ENCODE peak calls at places on chromosome 16, in six cellular contexts. T is cerebellar cortex; A is activated CD4-positive, alpha-beta T cell treated with anti-CD3 and anti-CD28 coated beads for 48 hours; X is WTC11; V is activated CD4-positive, CD25-positive, alpha-beta regulatory T cell treated with anti-CD3 and anti-CD28 coated beads, Interleukin-2, amount 50 U/mL, for 16 hours; U is effector CD4-positive, alpha-beta T cell. F is an unnamed sample.

GRCh38 chr16:28058839-28059589 is 4.5 kb downstream of the GSG1L start:
- DNase-seq in T (no peak), A (peak), X (no peak), V (no peak), U (no peak), F (no peak)

GRCh38 chr16:66127459-66128362 is 238.8 kb upstream of the CDH5 start:
- DNase-seq in T (no peak), A (no peak), X (peak), V (no peak), U (no peak), F (no peak)

GRCh38 chr16:66810391-66810790 is 9.0 kb upstream of the TERB1 start:
- DNase-seq in T (no peak), A (no peak), X (no peak), V (no peak), U (no peak), F (no peak)

GRCh38 chr16:4525634-4526277 is 12.8 kb downstream of the CDIP1 start:
- DNase-seq in T (no peak), A (no peak), X (no peak), V (no peak), U (no peak), F (no peak)

GRCh38 chr16:57422026-57422944 is 17.7 kb downstream of the CCL17 start:
- DNase-seq in T (peak), A (no peak), X (peak), V (no peak), U (no peak), F (peak)

GRCh38 chr16:68401871-68402747 is 46.2 kb downstream of the SMPD3 start:
- DNase-seq in T (no peak), A (peak), X (no peak), V (no peak), U (no peak), F (no peak)

GRCh38 chr16:84547539-84548058 is 43.1 kb upstream of the MEAK7 start:
- DNase-seq in T (no peak), A (peak), X (no peak), V (no peak), U (no peak), F (no peak)

GRCh38 chr16:72255785-72256184 is 83.8 kb upstream of the PMFBP1 start:
- DNase-seq in T (no peak), A (no peak), X (no peak), V (no peak), U (no peak), F (no peak)

GRCh38 chr16:67950335-67950843 is 6.5 kb upstream of the LCAT start:
- DNase-seq in T (no peak), A (no peak), X (no peak), V (no peak), U (no peak), F (no peak)

GRCh38 chr16:70561623-70562022 is 38.0 kb downstream of the SF3B3 start:
- DNase-seq in T (peak), A (no peak), X (no peak), V (no peak), U (no peak), F (no peak)

GRCh38 chr16:50152386-50152806 is 710 bp upstream of the TENT4B start:
- DNase-seq in T (peak), A (peak), X (no peak), V (peak), U (peak), F (no peak)

GRCh38 chr16:48907906-48908634 is 298.1 kb upstream of the N4BP1 start:
- DNase-seq in T (no peak), A (no peak), X (no peak), V (no peak), U (no peak), F (no peak)

GRCh38 chr16:52861614-52862022 is 191.1 kb downstream of the CHD9NB start:
- DNase-seq in T (peak), A (no peak), X (peak), V (no peak), U (no peak), F (no peak)

GRCh38 chr16:89330177-89330856 is 112.8 kb downstream of the ZNF778 start:
- DNase-seq in T (no peak), A (no peak), X (peak), V (no peak), U (peak), F (no peak)

GRCh38 chr16:11114366-11115164 is 141.4 kb downstream of the SOCS1 start:
- DNase-seq in T (peak), A (peak), X (no peak), V (no peak), U (no peak), F (no peak)

GRCh38 chr16:86387461-86388440 is 122.6 kb upstream of the FOXF1 start:
- DNase-seq in T (no peak), A (peak), X (no peak), V (no peak), U (no peak), F (no peak)